ENCODE peak calls at places on chromosome 20, in eight cellular contexts. D is skeletal muscle cell; H is neural progenitor cell; K is HFF-Myc; B is effector memory CD8-positive, alpha-beta T cell; I is breast epithelium; L is upper lobe of right lung; J is iPS-NIHi11. Z is an unnamed sample.

GRCh38 chr20:47606414-47607207 is 104.9 kb downstream of the NCOA3 start:
- DNase-seq in D (no peak), H (no peak), K (no peak), B (no peak), I (no peak), L (no peak), J (no peak), Z (no peak)

GRCh38 chr20:11891827-11892521 is 25.7 kb upstream of the BTBD3 start:
- DNase-seq in D (no peak), H (peak), K (peak), B (no peak), I (no peak), L (no peak), J (peak), Z (no peak)

GRCh38 chr20:13777171-13777601 is 7.5 kb downstream of the ESF1 start:
- DNase-seq in D (no peak), H (no peak), K (no peak), B (no peak), I (no peak), L (no peak), J (no peak), Z (no peak)

GRCh38 chr20:9442858-9443257 is 71.5 kb upstream of the LAMP5 start:
- DNase-seq in D (no peak), H (no peak), K (no peak), B (no peak), I (no peak), L (no peak), J (no peak), Z (no peak)

GRCh38 chr20:36881888-36882287 is 6.0 kb downstream of the TLDC2 start:
- DNase-seq in D (no peak), H (no peak), K (no peak), B (no peak), I (no peak), L (peak), J (no peak), Z (no peak)

GRCh38 chr20:61533231-61533631 is 281.2 kb downstream of the CDH4 start:
- DNase-seq in D (no peak), H (no peak), K (no peak), B (no peak), I (no peak), L (no peak), J (no peak), Z (no peak)

GRCh38 chr20:40678286-40678835 is 10.7 kb downstream of the MAFB start:
- DNase-seq in D (no peak), H (no peak), K (no peak), B (no peak), I (no peak), L (no peak), J (no peak), Z (no peak)

GRCh38 chr20:64065973-64066341 is 3.0 kb downstream of the TCEA2 start:
- DNase-seq in D (no peak), H (no peak), K (peak), B (peak), I (no peak), L (no peak), J (peak), Z (peak)

Z was measured in natural killer cell.